ENCODE peak calls at places on chromosomes 5 and 9, in eight cellular contexts. E is mucosa of descending colon; X is effector memory CD4-positive, alpha-beta T cell; U is lower lobe of right lung; S is GM23248; K is fibroblast of pulmonary artery; P is epithelial cell of esophagus; Q is AG09309. M is an unnamed sample.

GRCh38 chr5:104179057-104179456 is 616.5 kb upstream of the NUDT12 start:
- DNase-seq in E (no peak), X (no peak), U (no peak), S (peak; percentile 40), K (peak; percentile 69), P (peak; percentile 73), Q (peak; percentile 14), M (no peak)

GRCh38 chr9:35689601-35690446 is at the start of gene TPM2:
- DNase-seq in E (peak; percentile 72), X (no peak), U (peak; percentile 56), S (peak; percentile 90), K (peak; percentile 88), P (peak; percentile 40), Q (no peak), M (peak; percentile 67)

GRCh38 chr5:178198706-178199105 is 5.6 kb upstream of the HNRNPAB start:
- DNase-seq in E (no peak), X (no peak), U (no peak), S (no peak), K (no peak), P (no peak), Q (no peak), M (peak; percentile 30)

GRCh38 chr5:87400305-87400899 is 12.3 kb downstream of the CCNH start:
- DNase-seq in E (no peak), X (no peak), U (no peak), S (peak; percentile 62), K (peak; percentile 68), P (peak; percentile 40), Q (no peak), M (no peak)

GRCh38 chr9:81718244-81718643 is 28.9 kb upstream of the TLE1 start:
- DNase-seq in E (no peak), X (no peak), U (no peak), S (no peak), K (no peak), P (no peak), Q (no peak), M (no peak)

GRCh38 chr5:147756566-147756965 is 26.0 kb downstream of the JAKMIP2 start:
- DNase-seq in E (no peak), X (no peak), U (no peak), S (no peak), K (no peak), P (no peak), Q (no peak), M (no peak)

GRCh38 chr9:136643596-136644342 is 18.9 kb upstream of the EGFL7 start:
- DNase-seq in E (no peak), X (no peak), U (peak; percentile 55), S (no peak), K (no peak), P (no peak), Q (no peak), M (no peak)

GRCh38 chr9:99129091-99129490 is 24.2 kb downstream of the TGFBR1 start:
- DNase-seq in E (no peak), X (no peak), U (no peak), S (no peak), K (no peak), P (peak; percentile 74), Q (no peak), M (no peak)

GRCh38 chr5:64625678-64626077 is 64.6 kb upstream of the SHISAL2B start:
- DNase-seq in E (no peak), X (no peak), U (no peak), S (peak; percentile 28), K (peak; percentile 67), P (no peak), Q (no peak), M (no peak)

GRCh38 chr5:132486318-132487094 is 4.1 kb downstream of the IRF1 start:
- DNase-seq in E (no peak), X (no peak), U (no peak), S (no peak), K (no peak), P (no peak), Q (no peak), M (no peak)

GRCh38 chr5:96736937-96737336 is 70.8 kb downstream of the ERAP1 start:
- DNase-seq in E (no peak), X (no peak), U (no peak), S (no peak), K (no peak), P (no peak), Q (no peak), M (no peak)

GRCh38 chr9:4375424-4376195 is 75.7 kb upstream of the GLIS3 start:
- DNase-seq in E (no peak), X (no peak), U (no peak), S (peak; percentile 89), K (peak; percentile 80), P (peak; percentile 71), Q (peak; percentile 87), M (no peak)

GRCh38 chr5:14872070-14872989 is 752 bp upstream of the ANKH start:
- DNase-seq in E (peak; percentile 82), X (peak; percentile 48), U (peak; percentile 81), S (peak; percentile 78), K (peak; percentile 45), P (no peak), Q (no peak), M (peak; percentile 90)

GRCh38 chr9:15244001-15244441 is 63.0 kb downstream of the TTC39B start:
- DNase-seq in E (no peak), X (no peak), U (no peak), S (peak; percentile 39), K (peak; percentile 50), P (peak; percentile 36), Q (no peak), M (no peak)

GRCh38 chr5:131814990-131815389 is 18.2 kb upstream of the FNIP1 start:
- DNase-seq in E (no peak), X (no peak), U (no peak), S (peak; percentile 68), K (peak; percentile 92), P (peak; percentile 80), Q (no peak), M (no peak)

GRCh38 chr5:172452398-172453205 is 1.7 kb downstream of the SH3PXD2B start:
- DNase-seq in E (no peak), X (no peak), U (no peak), S (peak; percentile 89), K (peak; percentile 75), P (peak; percentile 73), Q (peak; percentile 39), M (peak; percentile 87)

GRCh38 chr9:12712532-12712931 is 19.3 kb downstream of the TYRP1 start:
- DNase-seq in E (no peak), X (no peak), U (no peak), S (no peak), K (peak; percentile 35), P (no peak), Q (no peak), M (no peak)

GRCh38 chr9:129263836-129264235 is 85.8 kb upstream of the IER5L start:
- DNase-seq in E (peak; percentile 19), X (no peak), U (peak; percentile 10), S (peak; percentile 22), K (no peak), P (no peak), Q (no peak), M (no peak)

GRCh38 chr9:86281577-86282076 is 711 bp downstream of the ISCA1 start:
- DNase-seq in E (no peak), X (no peak), U (no peak), S (peak; percentile 49), K (no peak), P (peak; percentile 27), Q (no peak), M (no peak)

GRCh38 chr9:128097156-128098016 is 29.4 kb downstream of the SLC25A25 start:
- DNase-seq in E (no peak), X (no peak), U (peak; percentile 49), S (no peak), K (no peak), P (no peak), Q (no peak), M (no peak)
- H3K4me3 ChIP-seq in E (no peak overlapping the region), X (no peak overlapping the region), U (peak overlapping the region; percentile 61), S (peak overlapping the region; percentile 75), K (peak overlapping the region; percentile 70), P (no peak overlapping the region), Q (no peak overlapping the region), M (peak overlapping the region; percentile 64)

GRCh38 chr5:154647760-154648143 is 107.4 kb upstream of the LARP1 start:
- DNase-seq in E (no peak), X (no peak), U (no peak), S (peak; percentile 15), K (no peak), P (no peak), Q (no peak), M (no peak)
- H3K4me3 ChIP-seq in E (no peak overlapping the region), X (peak overlapping the region; percentile 28), U (peak overlapping the region; percentile 41), S (no peak overlapping the region), K (no peak overlapping the region), P (no peak overlapping the region), Q (no peak overlapping the region), M (peak overlapping the region; percentile 61)

GRCh38 chr5:176134529-176135223 is 103.5 kb upstream of the SIMC1 start:
- DNase-seq in E (no peak), X (no peak), U (no peak), S (no peak), K (no peak), P (no peak), Q (no peak), M (no peak)

GRCh38 chr5:176131771-176132170 is 106.5 kb upstream of the SIMC1 start:
- DNase-seq in E (no peak), X (no peak), U (no peak), S (no peak), K (no peak), P (no peak), Q (no peak), M (no peak)

GRCh38 chr5:176132471-176133288 is 105.5 kb upstream of the SIMC1 start:
- DNase-seq in E (no peak), X (no peak), U (no peak), S (no peak), K (no peak), P (no peak), Q (no peak), M (no peak)

GRCh38 chr5:176133877-176134276 is 104.3 kb upstream of the SIMC1 start:
- DNase-seq in E (no peak), X (no peak), U (no peak), S (no peak), K (no peak), P (no peak), Q (no peak), M (no peak)

GRCh38 chr5:176133289-176133870 is 104.8 kb upstream of the SIMC1 start:
- DNase-seq in E (no peak), X (no peak), U (no peak), S (no peak), K (no peak), P (no peak), Q (no peak), M (no peak)
- H3K4me3 ChIP-seq in E (no peak overlapping the region), X (peak overlapping the region; percentile 45), U (peak overlapping the region; percentile 23), S (no peak overlapping the region), K (no peak overlapping the region), P (no peak overlapping the region), Q (no peak overlapping the region), M (no peak overlapping the region)

DNA sequence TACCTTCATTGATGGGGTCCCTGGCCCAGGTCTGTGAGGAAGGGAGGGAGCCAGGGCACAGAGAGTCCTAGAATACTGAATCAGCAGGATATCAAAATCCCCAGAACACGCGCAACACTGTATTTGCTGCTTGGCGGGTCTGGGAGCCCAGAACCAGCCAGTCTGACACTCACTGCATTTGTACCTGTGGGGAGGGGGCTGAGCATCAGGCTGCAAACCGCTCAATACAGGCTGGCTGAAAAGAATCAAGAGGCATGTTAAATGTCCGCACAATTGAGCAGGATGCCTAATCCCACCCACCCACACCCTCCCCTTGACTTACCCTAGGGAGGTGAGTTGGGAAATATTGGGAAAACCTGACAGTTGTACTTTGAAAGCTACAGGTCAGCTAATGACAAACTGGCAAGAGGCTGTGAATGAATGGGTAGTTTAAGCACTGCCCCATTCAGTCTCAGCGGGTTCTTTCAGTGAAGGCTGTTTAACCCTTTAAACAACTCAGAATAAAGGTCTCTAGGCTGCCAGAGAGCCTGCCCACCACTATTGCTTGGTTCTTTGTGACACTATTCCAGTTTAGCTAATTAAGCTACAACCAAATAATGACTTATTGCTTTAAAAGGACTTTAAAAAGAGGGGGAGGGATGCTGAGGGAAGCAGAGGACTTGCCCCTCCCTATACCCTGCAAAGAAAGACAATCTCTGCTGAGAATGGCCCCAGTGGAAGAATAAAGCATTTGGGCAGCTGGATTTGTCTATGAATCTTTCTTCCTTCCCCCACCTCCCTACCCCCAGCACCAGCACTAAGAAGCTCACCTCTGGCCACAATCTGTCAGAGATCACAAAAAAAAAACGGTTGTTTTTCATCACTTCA is 5.0 kb downstream of the SPRY4 start:
- DNase-seq in E (no peak), X (no peak), U (no peak), S (no peak), K (no peak), P (peak; percentile 26), Q (no peak), M (no peak)
- H3K4me3 ChIP-seq in E (no peak overlapping the region), X (no peak overlapping the region), U (peak overlapping the region; percentile 76), S (peak overlapping the region; percentile 37), K (peak overlapping the region; percentile 95), P (no peak overlapping the region), Q (no peak overlapping the region), M (peak overlapping the region; percentile 83)